ENCODE peak calls at places on chromosomes 13 and 19, in four cellular contexts. W is H1, R is K562, E is GM23338. D is an unnamed sample. For H3K4me1, the result is how much of the 10 kb centered on the place peaks cover.

GRCh38 chr19:17379221-17379631 is 2.1 kb upstream of the PLVAP start:
- DNase-seq in W (peak), R (peak), E (peak), D (peak)

GRCh38 chr19:16739546-16739945 is 19.9 kb downstream of the NWD1 start:
- DNase-seq in W (no peak), R (no peak), E (peak), D (no peak)

GRCh38 chr19:53057904-53058579 is 13.5 kb downstream of the ERVV-2 start:
- DNase-seq in W (peak), R (no peak), E (peak), D (peak)

GRCh38 chr19:56955637-56956216 is 115.2 kb upstream of the PEG3 start:
- DNase-seq in W (no peak), R (no peak), E (no peak), D (no peak)

GRCh38 chr19:58000677-58001076 is 1.9 kb downstream of the ZNF606 start:
- DNase-seq in W (no peak), R (no peak), E (no peak), D (no peak)

GRCh38 chr13:81395368-81395767 is 1054.4 kb upstream of the SPRY2 start:
- DNase-seq in W (no peak), R (peak), E (peak), D (no peak)

GRCh38 chr19:10535613-10536012 is 8.1 kb upstream of the ATG4D start:
- DNase-seq in W (no peak), R (no peak), E (no peak), D (no peak)

GRCh38 chr19:13640611-13641010 is 123.7 kb upstream of the MRI1 start:
- DNase-seq in W (no peak), R (no peak), E (no peak), D (no peak)

GRCh38 chr13:32056316-32056715 is 24.7 kb downstream of the FRY start:
- DNase-seq in W (no peak), R (no peak), E (no peak), D (no peak)

GRCh38 chr13:46179576-46180368 is 2.2 kb downstream of the LCP1 start:
- DNase-seq in W (no peak), R (peak), E (no peak), D (no peak)

GRCh38 chr13:31442605-31443004 is 242.8 kb downstream of the B3GLCT start:
- DNase-seq in W (no peak), R (no peak), E (no peak), D (no peak)

GRCh38 chr13:32212420-32212819 is 102.7 kb downstream of the ZAR1L start:
- DNase-seq in W (no peak), R (no peak), E (no peak), D (peak)

GRCh38 chr19:14174883-14175282 is 31.1 kb downstream of the ADGRL1 start:
- DNase-seq in W (no peak), R (no peak), E (no peak), D (no peak)

GRCh38 chr13:31956944-31957644 is 74.5 kb upstream of the FRY start:
- DNase-seq in W (no peak), R (no peak), E (no peak), D (no peak)

GRCh38 chr19:7681336-7682174 is 922 bp downstream of the TRAPPC5 start:
- DNase-seq in W (peak), R (peak), E (peak), D (peak)

GRCh38 chr19:2083174-2083854 is 12.8 kb downstream of the MOB3A start:
- DNase-seq in W (no peak), R (no peak), E (no peak), D (peak)
- H3K4me1 ChIP-seq in W (under half), R (half or more), E (under half), D (under half)

GRCh38 chr13:50075619-50076097 is 60.4 kb downstream of the KCNRG start:
- DNase-seq in W (no peak), R (no peak), E (no peak), D (peak)
- H3K4me2 ChIP-seq in W (no peak), R (no peak), E (no peak), D (peak)

GRCh38 chr13:99367663-99368448 is 60.7 kb upstream of the GPR183 start:
- DNase-seq in W (peak), R (no peak), E (peak), D (no peak)
- H3K4me1 ChIP-seq in W (under half), R (under half), E (under half), D (under half)

DNA sequence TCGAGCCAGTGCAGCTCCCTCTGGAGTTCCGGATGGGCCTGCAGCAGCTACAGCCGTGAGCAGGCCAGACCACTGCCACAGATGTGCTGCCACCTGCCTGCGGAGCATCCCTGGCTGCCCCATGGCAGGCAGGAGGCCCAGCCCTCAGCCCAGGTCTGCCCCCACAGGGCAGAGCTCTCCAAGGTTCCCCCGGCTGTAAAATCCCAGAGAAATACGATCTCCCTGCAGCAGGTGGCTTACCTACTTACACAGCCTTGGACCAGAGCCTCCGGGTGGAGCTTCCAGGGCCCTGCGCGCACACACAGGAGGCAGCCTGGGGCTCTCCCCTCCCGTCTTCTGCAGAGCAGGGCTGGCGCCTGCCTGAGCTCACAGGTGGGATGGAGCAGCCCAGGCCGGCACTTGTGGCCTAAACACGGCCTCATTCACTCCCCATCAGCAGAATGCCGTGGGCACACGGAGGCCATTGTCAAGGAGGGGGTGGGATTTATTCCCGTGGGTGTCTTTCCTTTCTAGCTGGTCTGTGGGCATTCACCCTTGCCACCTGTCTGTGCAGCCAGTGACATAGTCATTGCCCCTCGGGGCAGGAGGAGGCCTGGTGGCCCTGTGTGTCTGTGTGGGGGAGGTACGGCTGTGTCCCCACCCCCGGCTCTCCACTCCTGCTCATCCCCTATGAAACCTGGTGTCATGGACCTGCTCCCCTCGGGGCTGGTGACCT is 118.0 kb downstream of the KDM4B start:
- DNase-seq in W (peak), R (no peak), E (peak), D (no peak)
- H3K4me2 ChIP-seq in W (no peak), R (no peak), E (no peak), D (no peak)

GRCh38 chr13:109782823-109783411 is 3.5 kb downstream of the IRS2 start:
- DNase-seq in W (no peak), R (no peak), E (no peak), D (no peak)
- H3K4me1 ChIP-seq in W (under half), R (under half), E (under half), D (under half)